ENCODE peak calls at places on chromosomes 2 and 18, in four cellular contexts. S is posterior vena cava, Z is mesendoderm, G is EH. W is an unnamed sample.

GRCh38 chr18:61286867-61287266 is 46.4 kb upstream of the CDH20 start:
- DNase-seq in S (no peak), Z (no peak), G (no peak), W (no peak)

GRCh38 chr2:178397002-178397605 is 53.9 kb downstream of the PRKRA start:
- DNase-seq in S (no peak), Z (peak), G (peak), W (peak)

GRCh38 chr2:222572761-222573174 is 83.1 kb downstream of the FARSB start:
- DNase-seq in S (no peak), Z (no peak), G (peak), W (no peak)

GRCh38 chr2:25286723-25287483 is 54.8 kb downstream of the DNMT3A start:
- DNase-seq in S (no peak), Z (no peak), G (no peak), W (no peak)

GRCh38 chr2:49251766-49252165 is 97.5 kb upstream of the FSHR start:
- DNase-seq in S (no peak), Z (no peak), G (peak), W (no peak)

GRCh38 chr18:58117685-58118403 is 73.8 kb downstream of the NEDD4L start:
- DNase-seq in S (no peak), Z (no peak), G (peak), W (no peak)

GRCh38 chr2:27379840-27380625 is 501 bp downstream of the ZNF513 start:
- DNase-seq in S (peak), Z (peak), G (peak), W (peak)

GRCh38 chr2:207133493-207133861 is 32.3 kb downstream of the KLF7 start:
- DNase-seq in S (no peak), Z (no peak), G (no peak), W (no peak)

GRCh38 chr18:37396981-37397720 is 168.4 kb downstream of the CELF4 start:
- DNase-seq in S (no peak), Z (no peak), G (no peak), W (no peak)

GRCh38 chr2:175855794-175856453 is 146.1 kb downstream of the LNPK start:
- DNase-seq in S (no peak), Z (peak), G (peak), W (no peak)

W was measured in Caco-2.